ENCODE peak calls at places on chromosome 9, in ten cellular contexts. One of them, this sample, is unnamed.

GRCh38 chr9:129500166-129500862 is 120.6 kb downstream of the C9orf50 start:
- DNase-seq in brain microvascular endothelial cell: no peak
- DNase-seq in A549: peak
- DNase-seq in cardiac fibroblast: peak
- DNase-seq in fibroblast of the aortic adventitia: peak
- DNase-seq in GM12864: no peak
- DNase-seq in left ventricle myocardium inferior: no peak
- DNase-seq in neural progenitor cell: peak
- DNase-seq in dorsolateral prefrontal cortex: no peak
- DNase-seq in PC-3: no peak
- DNase-seq in this sample: no peak

GRCh38 chr9:92737611-92738299 is 26.9 kb downstream of the BICD2 start:
- DNase-seq in neural progenitor cell: no peak
- DNase-seq in brain microvascular endothelial cell: no peak
- DNase-seq in dorsolateral prefrontal cortex: no peak
- DNase-seq in cardiac fibroblast: no peak
- DNase-seq in GM12864: no peak
- DNase-seq in PC-3: no peak
- DNase-seq in fibroblast of the aortic adventitia: no peak
- DNase-seq in left ventricle myocardium inferior: no peak
- DNase-seq in A549: no peak
- DNase-seq in this sample: no peak

GRCh38 chr9:138100711-138101349 is 223.2 kb downstream of the CACNA1B start:
- DNase-seq in brain microvascular endothelial cell: no peak
- DNase-seq in left ventricle myocardium inferior: no peak
- DNase-seq in neural progenitor cell: peak
- DNase-seq in dorsolateral prefrontal cortex: no peak
- DNase-seq in cardiac fibroblast: no peak
- DNase-seq in GM12864: no peak
- DNase-seq in PC-3: no peak
- DNase-seq in A549: peak
- DNase-seq in fibroblast of the aortic adventitia: no peak
- DNase-seq in this sample: no peak

GRCh38 chr9:98823666-98824334 is 16.3 kb downstream of the GALNT12 start:
- DNase-seq in A549: no peak
- DNase-seq in GM12864: no peak
- DNase-seq in cardiac fibroblast: no peak
- DNase-seq in left ventricle myocardium inferior: no peak
- DNase-seq in fibroblast of the aortic adventitia: no peak
- DNase-seq in PC-3: peak
- DNase-seq in dorsolateral prefrontal cortex: no peak
- DNase-seq in brain microvascular endothelial cell: no peak
- DNase-seq in neural progenitor cell: no peak
- DNase-seq in this sample: no peak

GRCh38 chr9:15211160-15211993 is 95.6 kb downstream of the TTC39B start:
- DNase-seq in neural progenitor cell: peak
- DNase-seq in brain microvascular endothelial cell: peak
- DNase-seq in A549: peak
- DNase-seq in fibroblast of the aortic adventitia: peak
- DNase-seq in GM12864: peak
- DNase-seq in dorsolateral prefrontal cortex: no peak
- DNase-seq in left ventricle myocardium inferior: no peak
- DNase-seq in cardiac fibroblast: peak
- DNase-seq in PC-3: peak
- DNase-seq in this sample: peak

GRCh38 chr9:112112519-112112918 is 62.6 kb downstream of the SUSD1 start:
- DNase-seq in A549: peak
- DNase-seq in PC-3: peak
- DNase-seq in GM12864: no peak
- DNase-seq in brain microvascular endothelial cell: peak
- DNase-seq in fibroblast of the aortic adventitia: peak
- DNase-seq in left ventricle myocardium inferior: no peak
- DNase-seq in dorsolateral prefrontal cortex: no peak
- DNase-seq in neural progenitor cell: no peak
- DNase-seq in cardiac fibroblast: peak
- DNase-seq in this sample: no peak

GRCh38 chr9:121333950-121334773 is 35.9 kb downstream of the STOM start:
- DNase-seq in neural progenitor cell: no peak
- DNase-seq in cardiac fibroblast: no peak
- DNase-seq in left ventricle myocardium inferior: no peak
- DNase-seq in fibroblast of the aortic adventitia: no peak
- DNase-seq in A549: no peak
- DNase-seq in brain microvascular endothelial cell: no peak
- DNase-seq in GM12864: no peak
- DNase-seq in dorsolateral prefrontal cortex: no peak
- DNase-seq in PC-3: no peak
- DNase-seq in this sample: no peak

GRCh38 chr9:71962328-71962727 is 50.9 kb downstream of the C9orf85 start:
- DNase-seq in A549: no peak
- DNase-seq in GM12864: no peak
- DNase-seq in fibroblast of the aortic adventitia: no peak
- DNase-seq in PC-3: peak
- DNase-seq in left ventricle myocardium inferior: no peak
- DNase-seq in neural progenitor cell: no peak
- DNase-seq in dorsolateral prefrontal cortex: no peak
- DNase-seq in brain microvascular endothelial cell: no peak
- DNase-seq in cardiac fibroblast: no peak
- DNase-seq in this sample: no peak

GRCh38 chr9:101708855-101709254 is 29.6 kb downstream of the GRIN3A start:
- DNase-seq in fibroblast of the aortic adventitia: no peak
- DNase-seq in left ventricle myocardium inferior: no peak
- DNase-seq in brain microvascular endothelial cell: no peak
- DNase-seq in GM12864: no peak
- DNase-seq in A549: no peak
- DNase-seq in neural progenitor cell: no peak
- DNase-seq in cardiac fibroblast: no peak
- DNase-seq in PC-3: no peak
- DNase-seq in dorsolateral prefrontal cortex: no peak
- DNase-seq in this sample: no peak

GRCh38 chr9:101706929-101707328 is 31.5 kb downstream of the GRIN3A start:
- DNase-seq in PC-3: no peak
- DNase-seq in left ventricle myocardium inferior: no peak
- DNase-seq in fibroblast of the aortic adventitia: no peak
- DNase-seq in cardiac fibroblast: no peak
- DNase-seq in GM12864: no peak
- DNase-seq in dorsolateral prefrontal cortex: no peak
- DNase-seq in A549: no peak
- DNase-seq in brain microvascular endothelial cell: no peak
- DNase-seq in neural progenitor cell: no peak
- DNase-seq in this sample: no peak

GRCh38 chr9:101706261-101706798 is 32.1 kb downstream of the GRIN3A start:
- DNase-seq in neural progenitor cell: no peak
- DNase-seq in cardiac fibroblast: no peak
- DNase-seq in A549: no peak
- DNase-seq in PC-3: no peak
- DNase-seq in fibroblast of the aortic adventitia: no peak
- DNase-seq in left ventricle myocardium inferior: no peak
- DNase-seq in brain microvascular endothelial cell: no peak
- DNase-seq in GM12864: no peak
- DNase-seq in dorsolateral prefrontal cortex: no peak
- DNase-seq in this sample: no peak

GRCh38 chr9:101707708-101708107 is 30.7 kb downstream of the GRIN3A start:
- DNase-seq in neural progenitor cell: no peak
- DNase-seq in GM12864: no peak
- DNase-seq in brain microvascular endothelial cell: no peak
- DNase-seq in left ventricle myocardium inferior: no peak
- DNase-seq in fibroblast of the aortic adventitia: no peak
- DNase-seq in cardiac fibroblast: no peak
- DNase-seq in A549: no peak
- DNase-seq in PC-3: no peak
- DNase-seq in dorsolateral prefrontal cortex: no peak
- DNase-seq in this sample: no peak

DNA sequence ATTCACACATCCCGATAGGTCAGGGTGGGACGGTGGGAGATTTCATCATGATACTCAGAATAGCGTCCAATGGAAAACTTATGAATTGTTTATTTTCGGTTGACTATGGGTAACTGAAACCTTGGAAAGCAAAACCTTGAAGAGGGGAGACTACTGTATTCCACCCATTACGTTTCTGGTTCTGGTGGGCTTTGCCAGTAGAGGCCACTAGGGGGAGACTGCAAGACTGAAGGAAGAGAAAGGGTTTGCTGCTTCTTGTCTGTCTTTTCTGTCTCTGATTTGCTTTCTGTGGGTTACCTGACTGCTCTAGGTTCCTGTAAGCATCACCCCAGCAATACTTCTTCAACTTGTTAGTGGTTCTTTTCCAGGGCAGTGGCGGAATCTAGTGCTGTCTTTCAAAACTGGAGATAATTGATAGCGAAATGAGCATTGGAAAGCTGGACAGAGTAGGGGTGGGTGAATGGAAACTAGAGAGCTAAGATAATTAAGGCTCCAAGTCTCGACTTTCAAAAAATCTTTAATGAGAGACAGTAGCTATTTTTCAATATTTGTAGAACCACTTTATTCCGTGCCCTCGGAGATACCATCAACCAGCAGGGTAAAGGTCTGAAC is 27.0 kb downstream of the GRIN3A start:
- DNase-seq in fibroblast of the aortic adventitia: no peak
- DNase-seq in cardiac fibroblast: no peak
- DNase-seq in dorsolateral prefrontal cortex: no peak
- DNase-seq in neural progenitor cell: peak
- DNase-seq in PC-3: peak
- DNase-seq in left ventricle myocardium inferior: no peak
- DNase-seq in GM12864: peak
- DNase-seq in A549: peak
- DNase-seq in brain microvascular endothelial cell: no peak
- DNase-seq in this sample: peak
- TF ChIP-seq CTCF in fibroblast of the aortic adventitia: peak
- TF ChIP-seq CTCF in cardiac fibroblast: peak
- TF ChIP-seq CTCF in dorsolateral prefrontal cortex: peak
- TF ChIP-seq CTCF in neural progenitor cell: peak
- TF ChIP-seq CTCF in PC-3: peak
- TF ChIP-seq CTCF in left ventricle myocardium inferior: peak
- TF ChIP-seq CTCF in GM12864: peak
- TF ChIP-seq CTCF in A549: peak
- TF ChIP-seq CTCF in brain microvascular endothelial cell: peak
- TF ChIP-seq CTCF in this sample: peak

GRCh38 chr9:2620876-2621677 is 510 bp upstream of the VLDLR start:
- DNase-seq in brain microvascular endothelial cell: peak
- DNase-seq in GM12864: no peak
- DNase-seq in A549: peak
- DNase-seq in fibroblast of the aortic adventitia: peak
- DNase-seq in neural progenitor cell: peak
- DNase-seq in cardiac fibroblast: peak
- DNase-seq in left ventricle myocardium inferior: peak
- DNase-seq in PC-3: peak
- DNase-seq in dorsolateral prefrontal cortex: peak
- DNase-seq in this sample: no peak
- TF ChIP-seq CTCF in brain microvascular endothelial cell: peak
- TF ChIP-seq CTCF in GM12864: no peak
- TF ChIP-seq CTCF in A549: no peak
- TF ChIP-seq CTCF in fibroblast of the aortic adventitia: peak
- TF ChIP-seq CTCF in neural progenitor cell: no peak
- TF ChIP-seq CTCF in cardiac fibroblast: peak
- TF ChIP-seq CTCF in left ventricle myocardium inferior: peak
- TF ChIP-seq CTCF in PC-3: no peak
- TF ChIP-seq CTCF in dorsolateral prefrontal cortex: peak
- TF ChIP-seq CTCF in this sample: no peak

DNA sequence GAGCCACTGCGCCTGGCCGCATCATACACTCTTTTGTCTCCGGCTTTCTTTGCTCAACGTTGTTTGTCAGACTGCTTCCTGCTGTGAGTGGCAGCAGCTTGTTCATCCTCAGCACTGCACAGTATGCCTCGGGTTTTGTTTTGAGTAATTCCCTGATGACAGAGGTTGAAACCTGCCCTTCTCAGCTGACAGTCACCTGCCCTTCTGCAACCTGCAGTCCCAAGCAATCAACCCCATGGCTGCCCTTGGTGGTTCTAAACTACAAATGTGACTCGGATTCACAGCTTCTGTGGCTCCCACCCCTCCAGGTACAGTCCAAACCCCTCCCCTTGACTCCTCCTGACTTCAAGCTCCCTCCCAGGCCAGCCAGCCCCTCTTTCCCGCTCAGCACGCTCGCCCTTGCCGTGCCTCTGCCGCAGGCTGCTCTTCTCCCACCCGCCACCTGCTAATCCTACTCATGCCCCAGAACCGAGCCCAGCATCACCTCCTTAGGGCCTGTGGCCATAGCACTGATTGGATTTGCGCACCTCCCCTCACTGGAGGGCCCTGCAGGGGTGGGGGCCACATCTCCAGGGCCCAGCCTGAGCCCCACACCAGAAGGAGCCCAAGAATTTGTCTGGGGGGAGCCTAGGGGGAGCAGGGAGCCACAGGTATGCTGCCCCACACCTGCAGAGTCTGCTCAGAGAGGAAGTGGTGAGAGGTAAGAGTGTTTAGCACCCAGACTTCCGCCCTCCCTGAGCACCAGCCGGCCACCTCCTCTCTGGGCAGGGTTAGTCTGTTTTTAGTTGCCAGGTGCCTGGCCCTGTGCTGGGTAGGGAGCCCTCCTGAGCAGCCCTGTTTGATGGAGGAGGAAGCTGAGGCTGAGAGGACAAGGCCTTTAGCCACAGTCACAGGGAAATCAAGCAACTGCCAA is 10.1 kb downstream of the EEIG1 start:
- DNase-seq in cardiac fibroblast: no peak
- DNase-seq in dorsolateral prefrontal cortex: no peak
- DNase-seq in fibroblast of the aortic adventitia: no peak
- DNase-seq in GM12864: peak
- DNase-seq in brain microvascular endothelial cell: no peak
- DNase-seq in neural progenitor cell: peak
- DNase-seq in A549: no peak
- DNase-seq in left ventricle myocardium inferior: no peak
- DNase-seq in PC-3: peak
- DNase-seq in this sample: peak
- TF ChIP-seq CTCF in cardiac fibroblast: no peak
- TF ChIP-seq CTCF in dorsolateral prefrontal cortex: no peak
- TF ChIP-seq CTCF in fibroblast of the aortic adventitia: no peak
- TF ChIP-seq CTCF in GM12864: no peak
- TF ChIP-seq CTCF in brain microvascular endothelial cell: no peak
- TF ChIP-seq CTCF in neural progenitor cell: no peak
- TF ChIP-seq CTCF in A549: no peak
- TF ChIP-seq CTCF in left ventricle myocardium inferior: no peak
- TF ChIP-seq CTCF in PC-3: no peak
- TF ChIP-seq CTCF in this sample: no peak

GRCh38 chr9:136626740-136627642 is 35.7 kb upstream of the EGFL7 start:
- DNase-seq in A549: no peak
- DNase-seq in PC-3: no peak
- DNase-seq in brain microvascular endothelial cell: no peak
- DNase-seq in fibroblast of the aortic adventitia: no peak
- DNase-seq in GM12864: no peak
- DNase-seq in cardiac fibroblast: no peak
- DNase-seq in dorsolateral prefrontal cortex: no peak
- DNase-seq in neural progenitor cell: peak
- DNase-seq in left ventricle myocardium inferior: no peak
- DNase-seq in this sample: no peak

GRCh38 chr9:136628287-136628686 is 34.4 kb upstream of the EGFL7 start:
- DNase-seq in cardiac fibroblast: no peak
- DNase-seq in GM12864: no peak
- DNase-seq in brain microvascular endothelial cell: no peak
- DNase-seq in A549: no peak
- DNase-seq in PC-3: no peak
- DNase-seq in fibroblast of the aortic adventitia: no peak
- DNase-seq in dorsolateral prefrontal cortex: no peak
- DNase-seq in left ventricle myocardium inferior: no peak
- DNase-seq in neural progenitor cell: no peak
- DNase-seq in this sample: no peak

GRCh38 chr9:136629001-136629878 is 33.5 kb upstream of the EGFL7 start:
- DNase-seq in left ventricle myocardium inferior: no peak
- DNase-seq in fibroblast of the aortic adventitia: no peak
- DNase-seq in neural progenitor cell: no peak
- DNase-seq in PC-3: no peak
- DNase-seq in GM12864: no peak
- DNase-seq in dorsolateral prefrontal cortex: no peak
- DNase-seq in brain microvascular endothelial cell: no peak
- DNase-seq in A549: no peak
- DNase-seq in cardiac fibroblast: no peak
- DNase-seq in this sample: no peak

GRCh38 chr9:136626066-136626725 is 36.5 kb upstream of the EGFL7 start:
- DNase-seq in neural progenitor cell: no peak
- DNase-seq in brain microvascular endothelial cell: no peak
- DNase-seq in A549: no peak
- DNase-seq in cardiac fibroblast: no peak
- DNase-seq in left ventricle myocardium inferior: no peak
- DNase-seq in PC-3: no peak
- DNase-seq in dorsolateral prefrontal cortex: peak
- DNase-seq in fibroblast of the aortic adventitia: no peak
- DNase-seq in GM12864: no peak
- DNase-seq in this sample: no peak

GRCh38 chr9:136627703-136628102 is 35.0 kb upstream of the EGFL7 start:
- DNase-seq in cardiac fibroblast: no peak
- DNase-seq in brain microvascular endothelial cell: no peak
- DNase-seq in PC-3: no peak
- DNase-seq in A549: no peak
- DNase-seq in GM12864: no peak
- DNase-seq in dorsolateral prefrontal cortex: no peak
- DNase-seq in left ventricle myocardium inferior: no peak
- DNase-seq in fibroblast of the aortic adventitia: no peak
- DNase-seq in neural progenitor cell: no peak
- DNase-seq in this sample: no peak
- TF ChIP-seq CTCF in cardiac fibroblast: no peak
- TF ChIP-seq CTCF in brain microvascular endothelial cell: no peak
- TF ChIP-seq CTCF in PC-3: no peak
- TF ChIP-seq CTCF in A549: no peak
- TF ChIP-seq CTCF in GM12864: no peak
- TF ChIP-seq CTCF in dorsolateral prefrontal cortex: no peak
- TF ChIP-seq CTCF in left ventricle myocardium inferior: no peak
- TF ChIP-seq CTCF in fibroblast of the aortic adventitia: no peak
- TF ChIP-seq CTCF in neural progenitor cell: no peak
- TF ChIP-seq CTCF in this sample: no peak

This sample was measured in GM10248.